ENCODE peak calls at places on chromosomes 4 and X, in nine cellular contexts. A is neural crest cell; C is transverse colon; S is mucosa of descending colon; U is omental fat pad; B is GM13977; I is upper lobe of right lung; X is CD8-positive, alpha-beta T cell; M is retinal pigment epithelial cell. G is an unnamed sample.
A peak's percentile ranks its signal among the peaks of the same experiment; 100 is the strongest.

GRCh38 chrX:97367149-97367548 is 483.4 kb downstream of the RPA4 start:
- DNase-seq in S (no peak), C (no peak), I (no peak), M (peak; percentile 22), B (no peak), X (no peak), A (no peak), U (no peak), G (no peak)

GRCh38 chrX:154748712-154749339 is 2.1 kb downstream of the GAB3 start:
- DNase-seq in C (no peak), I (no peak), A (peak; percentile 38), M (no peak), X (peak; percentile 57), B (peak; percentile 57), U (no peak), S (no peak), G (no peak)

GRCh38 chr4:167985565-167985964 is 106.8 kb upstream of the ANXA10 start:
- DNase-seq in S (no peak), M (no peak), U (no peak), C (no peak), I (no peak), X (no peak), B (no peak), A (no peak), G (no peak)

GRCh38 chr4:173420324-173420752 is 21.4 kb upstream of the SCRG1 start:
- DNase-seq in U (no peak), S (no peak), M (no peak), A (no peak), B (peak; percentile 30), X (no peak), C (no peak), I (no peak), G (no peak)

GRCh38 chr4:3310301-3311094 is 17.7 kb downstream of the RGS12 start:
- DNase-seq in B (no peak), X (no peak), M (no peak), S (no peak), A (no peak), U (no peak), I (peak; percentile 51), C (no peak), G (no peak)

GRCh38 chrX:71111141-71111843 is at the start of gene IL2RG:
- DNase-seq in C (peak; percentile 72), S (peak; percentile 50), A (no peak), I (no peak), X (peak; percentile 73), M (no peak), B (peak; percentile 74), U (no peak), G (peak; percentile 37)

GRCh38 chrX:143664302-143664701 is 28.4 kb upstream of the SLITRK4 start:
- DNase-seq in M (no peak), A (peak; percentile 1), I (no peak), X (no peak), C (no peak), S (no peak), U (no peak), B (no peak), G (no peak)

GRCh38 chr4:121195649-121196048 is 31.5 kb upstream of the TNIP3 start:
- DNase-seq in S (no peak), U (no peak), A (no peak), I (no peak), B (no peak), X (no peak), M (no peak), C (no peak), G (no peak)

GRCh38 chrX:109740076-109740809 is 7.2 kb upstream of the ACSL4 start:
- DNase-seq in U (no peak), S (no peak), A (no peak), B (no peak), M (no peak), C (no peak), I (no peak), X (no peak), G (no peak)

GRCh38 chrX:69156638-69157037 is 8.6 kb downstream of the PJA1 start:
- DNase-seq in A (no peak), X (no peak), U (no peak), S (no peak), I (no peak), C (no peak), B (no peak), M (no peak), G (no peak)

GRCh38 chr4:158169931-158170690 is 2.7 kb downstream of the GASK1B start:
- DNase-seq in S (no peak), B (no peak), X (no peak), U (no peak), I (no peak), C (no peak), M (no peak), A (no peak), G (no peak)

GRCh38 chr4:41257901-41258300 is 1.2 kb downstream of the UCHL1 start:
- DNase-seq in S (no peak), I (no peak), B (no peak), U (no peak), X (no peak), A (no peak), M (no peak), C (no peak), G (no peak)

GRCh38 chr4:41257257-41257900 is 651 bp downstream of the UCHL1 start:
- DNase-seq in M (no peak), I (peak; percentile 80), X (no peak), C (peak; percentile 64), B (peak; percentile 45), A (peak; percentile 41), S (peak; percentile 68), U (no peak), G (peak; percentile 18)

GRCh38 chr4:41260315-41260714 is 3.6 kb downstream of the UCHL1 start:
- DNase-seq in B (no peak), U (no peak), A (no peak), M (no peak), I (no peak), C (no peak), X (no peak), S (no peak), G (no peak)

GRCh38 chr4:41256740-41257256 is at the start of gene UCHL1:
- DNase-seq in M (peak; percentile 82), S (peak; percentile 31), A (peak; percentile 89), C (peak; percentile 24), B (peak; percentile 38), X (no peak), I (no peak), U (no peak), G (peak; percentile 18)

DNA sequence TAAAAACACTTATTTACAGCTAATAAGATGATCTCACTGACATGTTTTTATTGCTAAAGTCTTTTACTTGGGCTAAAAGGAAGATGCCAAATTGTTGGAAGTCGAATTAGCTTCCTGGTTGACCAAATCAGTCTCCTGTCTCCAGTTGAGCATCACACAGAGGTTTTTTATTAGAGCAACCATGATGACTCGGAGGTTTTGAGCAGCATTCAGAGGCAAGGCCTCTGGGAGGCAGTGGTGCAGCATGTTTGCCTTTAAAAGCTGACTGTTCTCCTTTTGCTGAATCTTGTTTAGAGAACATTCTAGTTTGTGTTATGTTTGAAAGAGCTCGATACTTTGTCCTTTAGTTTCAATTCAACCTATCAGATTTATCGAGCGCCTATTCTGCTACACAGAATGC is 2.1 kb downstream of the UCHL1 start:
- DNase-seq in X (no peak), C (no peak), M (no peak), U (no peak), B (no peak), A (no peak), S (no peak), I (no peak), G (no peak)
- TF ChIP-seq CTCF in X (no peak), C (no peak), M (peak; percentile 69), U (no peak), B (peak; percentile 4), A (peak; percentile 59), S (no peak), I (peak; percentile 52), G (no peak)

GRCh38 chr4:111631157-111631999 is 513.9 kb upstream of the FAM241A start:
- DNase-seq in A (no peak), U (no peak), M (no peak), S (no peak), B (no peak), C (no peak), X (no peak), I (no peak), G (no peak)
- TF ChIP-seq CTCF in A (peak; percentile 70), U (no peak), M (peak; percentile 74), S (no peak), B (peak; percentile 50), C (peak; percentile 11), X (no peak), I (peak; percentile 18), G (no peak)

GRCh38 chrX:55524487-55524886 is 34.8 kb upstream of the USP51 start:
- DNase-seq in U (no peak), B (no peak), S (no peak), M (no peak), C (no peak), I (no peak), X (no peak), A (no peak), G (no peak)
- TF ChIP-seq CTCF in U (no peak), B (no peak), S (no peak), M (no peak), C (no peak), I (peak; percentile 15), X (no peak), A (no peak), G (no peak)

DNA sequence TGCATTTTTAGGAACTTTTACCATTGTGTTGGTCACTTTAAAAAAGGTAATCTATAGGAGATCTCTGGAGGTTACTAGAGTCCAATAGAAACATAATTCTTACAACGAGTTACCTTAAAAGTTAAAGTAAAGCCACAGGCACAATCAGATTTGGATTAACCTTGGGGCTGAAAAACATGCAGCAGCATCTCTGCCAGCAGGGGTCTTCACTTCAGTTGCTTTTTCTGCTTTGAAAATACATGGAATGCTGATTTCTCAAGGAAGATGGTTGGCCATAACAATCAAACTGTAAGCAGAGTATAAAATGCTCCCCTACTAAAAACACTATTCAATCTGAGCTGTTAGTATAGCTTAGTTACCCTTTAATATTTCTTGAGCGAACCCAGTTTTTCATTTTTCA is 1072.3 kb upstream of the PCDH10 start:
- DNase-seq in C (no peak), A (no peak), B (no peak), X (no peak), S (no peak), I (no peak), M (no peak), U (no peak), G (no peak)
- TF ChIP-seq CTCF in C (no peak), A (no peak), B (no peak), X (no peak), S (no peak), I (no peak), M (peak; percentile 39), U (no peak), G (no peak)

DNA sequence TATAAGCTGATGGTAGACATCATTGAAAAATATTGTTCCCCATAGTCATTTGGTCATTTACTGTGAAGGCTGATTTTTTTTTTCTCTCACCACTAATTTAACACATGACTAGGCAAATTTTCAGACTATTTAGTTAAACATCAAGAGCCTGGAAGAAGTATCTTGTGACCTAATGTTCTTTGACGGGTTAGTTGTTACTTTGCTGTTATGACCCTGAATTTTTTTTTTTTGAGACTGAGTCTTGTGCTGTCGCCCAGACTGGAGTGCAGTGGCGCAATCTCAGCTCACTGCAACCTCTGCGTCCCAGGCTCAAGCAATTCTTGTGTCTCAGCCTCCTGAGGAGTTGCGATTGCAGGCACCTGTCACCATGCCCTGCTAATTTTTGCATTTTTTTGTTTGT is 67.0 kb downstream of the HPF1 start:
- DNase-seq in U (no peak), X (no peak), M (peak; percentile 65), S (no peak), I (no peak), C (no peak), A (no peak), B (no peak), G (no peak)
- TF ChIP-seq CTCF in U (no peak), X (no peak), M (no peak), S (no peak), I (no peak), C (no peak), A (no peak), B (no peak), G (no peak)

GRCh38 chr4:76748649-76749048 is 149.3 kb downstream of the SOWAHB start:
- DNase-seq in M (no peak), A (no peak), S (peak; percentile 56), U (no peak), X (no peak), B (peak; percentile 57), C (peak; percentile 63), I (no peak), G (no peak)
- TF ChIP-seq CTCF in M (peak; percentile 36), A (peak; percentile 65), S (no peak), U (no peak), X (no peak), B (peak; percentile 56), C (peak; percentile 22), I (peak; percentile 28), G (no peak)

G was measured in activated B cell treated with CpG ODN at 0.5 μM for 24 hours.